ENCODE peak calls at places on chromosomes 3 and 15, in six cellular contexts. E, F, S, B, L and J are unnamed samples.
A peak's percentile ranks its signal among the peaks of the same experiment; 100 is the strongest.

GRCh38 chr15:71679223-71680078 is 130.9 kb upstream of the NR2E3 start:
- DNase-seq in S (peak; percentile 23), E (peak; percentile 33), L (no peak), B (peak; percentile 25), F (no peak), J (no peak)

GRCh38 chr15:29986946-29987345 is 95.8 kb upstream of the GOLGA8J start:
- DNase-seq in F (no peak), L (no peak), B (no peak), E (no peak), S (no peak), J (no peak)

GRCh38 chr15:52786436-52787122 is 3.6 kb downstream of the ONECUT1 start:
- DNase-seq in L (no peak), S (no peak), B (no peak), F (no peak), E (no peak), J (no peak)

GRCh38 chr3:117282506-117282905 is 572.9 kb downstream of the TUSC7 start:
- DNase-seq in S (no peak), L (no peak), E (no peak), F (no peak), B (no peak), J (no peak)

GRCh38 chr3:50334339-50335075 is 6.1 kb downstream of the RASSF1 start:
- DNase-seq in F (no peak), L (no peak), S (no peak), B (no peak), E (no peak), J (no peak)

GRCh38 chr3:14300721-14301377 is 101.6 kb upstream of the SLC6A6 start:
- DNase-seq in L (no peak), F (no peak), S (no peak), E (no peak), B (no peak), J (no peak)

GRCh38 chr3:197802505-197803459 is 11.7 kb downstream of the LRCH3 start:
- DNase-seq in F (no peak), L (no peak), B (no peak), S (no peak), E (no peak), J (no peak)

GRCh38 chr3:148737104-148737525 is 39.4 kb downstream of the AGTR1 start:
- DNase-seq in F (no peak), B (no peak), L (no peak), E (peak; percentile 17), S (no peak), J (no peak)

GRCh38 chr3:42014949-42015533 is 53.1 kb upstream of the ULK4 start:
- DNase-seq in B (peak; percentile 70), F (no peak), L (peak; percentile 70), E (peak; percentile 37), S (no peak), J (no peak)